ENCODE peak calls at places on chromosomes 3 and 15, in seven cellular contexts. One of them, this sample, is unnamed.

GRCh38 chr3:59006791-59007517 is 42.9 kb downstream of the CFAP20DC start:
- DNase-seq in GM23248: peak; percentile 62
- DNase-seq in PC-3: no peak
- DNase-seq in HCT116: no peak
- DNase-seq in hepatocyte: no peak
- DNase-seq in GM23338: no peak
- DNase-seq in MM.1S: no peak
- DNase-seq in this sample: no peak

GRCh38 chr15:68052431-68052830 is 1.7 kb upstream of the PIAS1 start:
- DNase-seq in GM23338: no peak
- DNase-seq in GM23248: peak; percentile 23
- DNase-seq in hepatocyte: no peak
- DNase-seq in PC-3: peak; percentile 33
- DNase-seq in HCT116: no peak
- DNase-seq in MM.1S: no peak
- DNase-seq in this sample: no peak

GRCh38 chr15:45456212-45457106 is 66.1 kb downstream of the SLC30A4 start:
- DNase-seq in GM23248: peak; percentile 100
- DNase-seq in PC-3: peak; percentile 98
- DNase-seq in GM23338: no peak
- DNase-seq in hepatocyte: peak; percentile 90
- DNase-seq in MM.1S: no peak
- DNase-seq in HCT116: peak; percentile 90
- DNase-seq in this sample: no peak

GRCh38 chr3:189808246-189809007 is 177.2 kb downstream of the TP63 start:
- DNase-seq in hepatocyte: no peak
- DNase-seq in GM23338: no peak
- DNase-seq in GM23248: no peak
- DNase-seq in MM.1S: no peak
- DNase-seq in PC-3: no peak
- DNase-seq in HCT116: no peak
- DNase-seq in this sample: no peak

GRCh38 chr3:157542711-157543485 is 39.7 kb upstream of the VEPH1 start:
- DNase-seq in HCT116: no peak
- DNase-seq in hepatocyte: peak; percentile 78
- DNase-seq in GM23248: peak; percentile 89
- DNase-seq in GM23338: peak; percentile 81
- DNase-seq in MM.1S: no peak
- DNase-seq in PC-3: peak; percentile 85
- DNase-seq in this sample: peak; percentile 72

GRCh38 chr15:78355185-78355584 is 15.0 kb downstream of the CRABP1 start:
- DNase-seq in hepatocyte: no peak
- DNase-seq in PC-3: no peak
- DNase-seq in GM23248: no peak
- DNase-seq in HCT116: no peak
- DNase-seq in MM.1S: no peak
- DNase-seq in GM23338: no peak
- DNase-seq in this sample: no peak

GRCh38 chr3:190326930-190327329 is 4.7 kb upstream of the CLDN1 start:
- DNase-seq in MM.1S: no peak
- DNase-seq in PC-3: peak; percentile 22
- DNase-seq in hepatocyte: no peak
- DNase-seq in GM23338: no peak
- DNase-seq in GM23248: peak; percentile 52
- DNase-seq in HCT116: no peak
- DNase-seq in this sample: no peak

GRCh38 chr15:41128174-41128902 is 12.3 kb upstream of the INO80 start:
- DNase-seq in MM.1S: no peak
- DNase-seq in GM23338: no peak
- DNase-seq in PC-3: no peak
- DNase-seq in hepatocyte: no peak
- DNase-seq in GM23248: no peak
- DNase-seq in HCT116: no peak
- DNase-seq in this sample: no peak

GRCh38 chr3:153970735-153971347 is 150.3 kb upstream of the ARHGEF26 start:
- DNase-seq in HCT116: peak; percentile 37
- DNase-seq in hepatocyte: no peak
- DNase-seq in PC-3: peak; percentile 62
- DNase-seq in GM23338: peak; percentile 27
- DNase-seq in MM.1S: peak; percentile 46
- DNase-seq in GM23248: peak; percentile 31
- DNase-seq in this sample: no peak

GRCh38 chr3:26637698-26638097 is 15.1 kb downstream of the LRRC3B start:
- DNase-seq in GM23248: no peak
- DNase-seq in MM.1S: no peak
- DNase-seq in PC-3: no peak
- DNase-seq in hepatocyte: no peak
- DNase-seq in HCT116: no peak
- DNase-seq in GM23338: no peak
- DNase-seq in this sample: no peak

GRCh38 chr3:3633761-3634160 is 165.5 kb upstream of the LRRN1 start:
- DNase-seq in GM23248: no peak
- DNase-seq in GM23338: no peak
- DNase-seq in PC-3: no peak
- DNase-seq in hepatocyte: no peak
- DNase-seq in MM.1S: no peak
- DNase-seq in HCT116: no peak
- DNase-seq in this sample: no peak

GRCh38 chr15:25175789-25176615 is 221.2 kb downstream of the SNRPN start:
- DNase-seq in hepatocyte: peak; percentile 1
- DNase-seq in HCT116: no peak
- DNase-seq in MM.1S: no peak
- DNase-seq in GM23248: no peak
- DNase-seq in GM23338: no peak
- DNase-seq in PC-3: no peak
- DNase-seq in this sample: no peak

GRCh38 chr3:37491776-37492175 is 317.4 kb upstream of the LRRFIP2 start:
- DNase-seq in GM23248: peak; percentile 32
- DNase-seq in hepatocyte: no peak
- DNase-seq in HCT116: no peak
- DNase-seq in PC-3: no peak
- DNase-seq in MM.1S: no peak
- DNase-seq in GM23338: no peak
- DNase-seq in this sample: no peak

GRCh38 chr15:33013827-33014445 is 180.6 kb downstream of the FMN1 start:
- DNase-seq in GM23338: no peak
- DNase-seq in HCT116: peak; percentile 64
- DNase-seq in GM23248: peak; percentile 92
- DNase-seq in hepatocyte: no peak
- DNase-seq in PC-3: peak; percentile 94
- DNase-seq in MM.1S: no peak
- DNase-seq in this sample: no peak

GRCh38 chr15:71374607-71375352 is 259.5 kb downstream of the THSD4 start:
- DNase-seq in GM23338: no peak
- DNase-seq in PC-3: no peak
- DNase-seq in HCT116: no peak
- DNase-seq in GM23248: peak; percentile 79
- DNase-seq in MM.1S: no peak
- DNase-seq in hepatocyte: no peak
- DNase-seq in this sample: no peak

GRCh38 chr3:151903501-151903991 is 30.1 kb downstream of the SUCNR1 start:
- DNase-seq in PC-3: no peak
- DNase-seq in GM23338: no peak
- DNase-seq in GM23248: peak; percentile 48
- DNase-seq in hepatocyte: peak; percentile 12
- DNase-seq in HCT116: no peak
- DNase-seq in MM.1S: peak; percentile 35
- DNase-seq in this sample: no peak

GRCh38 chr15:76335129-76335850 is 1.3 kb upstream of the ISL2 start:
- DNase-seq in MM.1S: no peak
- DNase-seq in PC-3: no peak
- DNase-seq in HCT116: no peak
- DNase-seq in GM23338: peak; percentile 80
- DNase-seq in hepatocyte: no peak
- DNase-seq in GM23248: no peak
- DNase-seq in this sample: peak; percentile 66

GRCh38 chr15:76337739-76338554 is 1.4 kb downstream of the ISL2 start:
- DNase-seq in HCT116: no peak
- DNase-seq in GM23338: peak; percentile 59
- DNase-seq in MM.1S: no peak
- DNase-seq in hepatocyte: no peak
- DNase-seq in GM23248: no peak
- DNase-seq in PC-3: no peak
- DNase-seq in this sample: peak; percentile 75

GRCh38 chr15:76335851-76336253 is 721 bp upstream of the ISL2 start:
- DNase-seq in hepatocyte: no peak
- DNase-seq in PC-3: peak; percentile 4
- DNase-seq in GM23248: no peak
- DNase-seq in HCT116: no peak
- DNase-seq in GM23338: peak; percentile 53
- DNase-seq in MM.1S: no peak
- DNase-seq in this sample: peak; percentile 18

GRCh38 chr15:76337047-76337738 is 620 bp downstream of the ISL2 start:
- DNase-seq in PC-3: peak; percentile 53
- DNase-seq in GM23338: peak; percentile 33
- DNase-seq in MM.1S: no peak
- DNase-seq in hepatocyte: no peak
- DNase-seq in GM23248: peak; percentile 63
- DNase-seq in HCT116: no peak
- DNase-seq in this sample: peak; percentile 39

DNA sequence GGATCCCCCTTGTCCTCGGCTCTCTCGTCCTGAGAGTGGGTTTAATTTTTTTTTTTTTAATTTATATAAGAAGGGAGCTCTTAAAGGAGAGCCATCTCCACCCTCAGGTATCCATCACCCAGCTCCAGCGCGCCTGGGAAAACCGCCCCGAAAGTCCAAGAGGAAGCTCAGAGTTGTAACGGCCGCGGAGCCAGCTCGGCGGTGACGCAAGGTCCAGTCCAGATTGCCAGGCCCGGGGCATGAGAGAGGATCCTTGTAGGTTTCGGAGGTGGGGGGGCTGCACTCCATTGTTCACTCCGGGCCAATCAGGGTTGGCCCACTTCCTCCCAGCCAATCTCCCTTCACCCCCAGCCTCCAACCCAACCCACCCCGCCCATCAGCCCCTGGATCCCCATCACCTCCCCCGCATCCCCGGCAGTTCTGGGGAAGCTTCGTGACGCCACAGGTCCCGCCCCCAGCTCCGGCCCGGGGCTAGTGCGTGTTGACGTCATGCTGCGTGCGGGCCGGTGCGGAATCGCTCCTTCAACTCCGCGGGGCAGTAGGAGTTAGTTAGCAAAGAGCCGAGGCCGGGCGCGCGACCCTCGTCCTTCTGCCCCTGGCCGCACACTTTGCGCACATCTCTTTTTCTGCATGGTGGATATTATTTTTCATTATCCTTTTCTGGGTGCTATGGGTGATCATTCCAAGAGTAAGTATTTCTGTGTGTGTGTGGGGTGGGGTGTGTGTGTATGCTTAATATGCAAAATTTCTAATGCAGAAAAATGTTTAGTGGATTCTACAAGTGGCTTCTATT is at the start of gene ISL2:
- DNase-seq in HCT116: peak; percentile 94
- DNase-seq in GM23338: peak; percentile 97
- DNase-seq in hepatocyte: peak; percentile 90
- DNase-seq in PC-3: peak; percentile 92
- DNase-seq in MM.1S: peak; percentile 79
- DNase-seq in GM23248: peak; percentile 90
- DNase-seq in this sample: peak; percentile 97
- TF ChIP-seq EZH2phosphoT487 in HCT116: no peak
- TF ChIP-seq EZH2phosphoT487 in GM23338: no peak
- TF ChIP-seq EZH2phosphoT487 in hepatocyte: no peak
- TF ChIP-seq EZH2phosphoT487 in PC-3: no peak
- TF ChIP-seq EZH2phosphoT487 in MM.1S: no peak
- TF ChIP-seq EZH2phosphoT487 in GM23248: no peak
- TF ChIP-seq EZH2phosphoT487 in this sample: no peak

GRCh38 chr3:78926523-78926922 is 841.3 kb downstream of the ROBO1 start:
- DNase-seq in PC-3: peak; percentile 20
- DNase-seq in HCT116: no peak
- DNase-seq in GM23338: no peak
- DNase-seq in MM.1S: no peak
- DNase-seq in hepatocyte: no peak
- DNase-seq in GM23248: peak; percentile 36
- DNase-seq in this sample: no peak
- TF ChIP-seq EZH2phosphoT487 in PC-3: no peak
- TF ChIP-seq EZH2phosphoT487 in HCT116: no peak
- TF ChIP-seq EZH2phosphoT487 in GM23338: no peak
- TF ChIP-seq EZH2phosphoT487 in MM.1S: no peak
- TF ChIP-seq EZH2phosphoT487 in hepatocyte: no peak
- TF ChIP-seq EZH2phosphoT487 in GM23248: no peak
- TF ChIP-seq EZH2phosphoT487 in this sample: no peak

GRCh38 chr15:99412626-99413025 is 153.2 kb upstream of the MEF2A start:
- DNase-seq in PC-3: no peak
- DNase-seq in GM23248: no peak
- DNase-seq in MM.1S: no peak
- DNase-seq in hepatocyte: no peak
- DNase-seq in HCT116: no peak
- DNase-seq in GM23338: no peak
- DNase-seq in this sample: no peak

GRCh38 chr15:99412082-99412481 is 153.7 kb upstream of the MEF2A start:
- DNase-seq in MM.1S: no peak
- DNase-seq in PC-3: no peak
- DNase-seq in HCT116: no peak
- DNase-seq in GM23338: no peak
- DNase-seq in GM23248: no peak
- DNase-seq in hepatocyte: no peak
- DNase-seq in this sample: no peak

GRCh38 chr15:99413955-99414754 is 151.6 kb upstream of the MEF2A start:
- DNase-seq in HCT116: no peak
- DNase-seq in PC-3: no peak
- DNase-seq in hepatocyte: no peak
- DNase-seq in GM23338: no peak
- DNase-seq in MM.1S: no peak
- DNase-seq in GM23248: no peak
- DNase-seq in this sample: no peak

GRCh38 chr15:99416191-99417188 is 149.3 kb upstream of the MEF2A start:
- DNase-seq in HCT116: no peak
- DNase-seq in GM23338: no peak
- DNase-seq in hepatocyte: no peak
- DNase-seq in PC-3: no peak
- DNase-seq in GM23248: no peak
- DNase-seq in MM.1S: no peak
- DNase-seq in this sample: peak; percentile 4

GRCh38 chr15:99414755-99415731 is 150.7 kb upstream of the MEF2A start:
- DNase-seq in MM.1S: no peak
- DNase-seq in GM23248: peak; percentile 41
- DNase-seq in GM23338: no peak
- DNase-seq in hepatocyte: no peak
- DNase-seq in HCT116: no peak
- DNase-seq in PC-3: no peak
- DNase-seq in this sample: peak; percentile 1
- TF ChIP-seq EZH2phosphoT487 in MM.1S: no peak
- TF ChIP-seq EZH2phosphoT487 in GM23248: no peak
- TF ChIP-seq EZH2phosphoT487 in GM23338: no peak
- TF ChIP-seq EZH2phosphoT487 in hepatocyte: no peak
- TF ChIP-seq EZH2phosphoT487 in HCT116: no peak
- TF ChIP-seq EZH2phosphoT487 in PC-3: no peak
- TF ChIP-seq EZH2phosphoT487 in this sample: no peak

GRCh38 chr3:7630925-7631324 is 770.0 kb downstream of the GRM7 start:
- DNase-seq in MM.1S: peak; percentile 9
- DNase-seq in GM23338: peak; percentile 2
- DNase-seq in PC-3: no peak
- DNase-seq in GM23248: no peak
- DNase-seq in hepatocyte: peak; percentile 48
- DNase-seq in HCT116: no peak
- DNase-seq in this sample: peak; percentile 8
- TF ChIP-seq EZH2phosphoT487 in MM.1S: no peak
- TF ChIP-seq EZH2phosphoT487 in GM23338: no peak
- TF ChIP-seq EZH2phosphoT487 in PC-3: no peak
- TF ChIP-seq EZH2phosphoT487 in GM23248: no peak
- TF ChIP-seq EZH2phosphoT487 in hepatocyte: no peak
- TF ChIP-seq EZH2phosphoT487 in HCT116: no peak
- TF ChIP-seq EZH2phosphoT487 in this sample: no peak